ENCODE peak calls at places on chromosomes 5 and 9, in nine cellular contexts. W, Z, K, A, N, F, D, V and C are unnamed samples.

GRCh38 chr9:98225015-98225442 is 30.4 kb downstream of the TBC1D2 start:
- DNase-seq in W (no peak), Z (no peak), K (no peak), A (no peak), N (no peak), F (no peak), D (no peak), V (no peak), C (no peak)

GRCh38 chr9:96156578-96156977 is 145.4 kb downstream of the HSD17B3 start:
- DNase-seq in W (no peak), Z (no peak), K (no peak), A (no peak), N (no peak), F (no peak), D (no peak), V (no peak), C (no peak)

GRCh38 chr5:148457183-148457620 is 73.4 kb downstream of the FBXO38 start:
- DNase-seq in W (peak), Z (peak), K (no peak), A (no peak), N (peak), F (no peak), D (no peak), V (no peak), C (no peak)

GRCh38 chr5:35826561-35826960 is 30.1 kb upstream of the IL7R start:
- DNase-seq in W (no peak), Z (no peak), K (no peak), A (no peak), N (no peak), F (no peak), D (no peak), V (no peak), C (no peak)

GRCh38 chr9:89410709-89411111 is 87.2 kb downstream of the SEMA4D start:
- DNase-seq in W (peak), Z (peak), K (no peak), A (no peak), N (peak), F (no peak), D (peak), V (no peak), C (no peak)

GRCh38 chr5:34563951-34564705 is 92.0 kb upstream of the RAI14 start:
- DNase-seq in W (peak), Z (no peak), K (peak), A (no peak), N (peak), F (no peak), D (no peak), V (no peak), C (no peak)

GRCh38 chr5:170584446-170584845 is 80.6 kb downstream of the KCNIP1 start:
- DNase-seq in W (no peak), Z (no peak), K (no peak), A (no peak), N (no peak), F (no peak), D (no peak), V (no peak), C (no peak)

GRCh38 chr5:68554566-68555279 is 339.2 kb downstream of the PIK3R1 start:
- DNase-seq in W (peak), Z (no peak), K (peak), A (peak), N (no peak), F (no peak), D (no peak), V (no peak), C (no peak)

GRCh38 chr5:163585206-163585605 is 79.8 kb downstream of the MAT2B start:
- DNase-seq in W (peak), Z (no peak), K (peak), A (no peak), N (peak), F (peak), D (no peak), V (no peak), C (no peak)

GRCh38 chr9:95249986-95250385 is 67.5 kb downstream of the FANCC start:
- DNase-seq in W (no peak), Z (no peak), K (no peak), A (no peak), N (no peak), F (no peak), D (no peak), V (no peak), C (no peak)

GRCh38 chr5:174327896-174328295 is 282.4 kb downstream of the NSG2 start:
- DNase-seq in W (no peak), Z (no peak), K (no peak), A (no peak), N (no peak), F (no peak), D (no peak), V (no peak), C (no peak)

GRCh38 chr9:95185931-95186330 is 131.6 kb downstream of the FANCC start:
- DNase-seq in W (no peak), Z (no peak), K (no peak), A (no peak), N (no peak), F (no peak), D (no peak), V (no peak), C (no peak)

GRCh38 chr9:110623462-110624025 is 44.0 kb upstream of the SVEP1 start:
- DNase-seq in W (peak), Z (no peak), K (no peak), A (peak), N (peak), F (peak), D (no peak), V (no peak), C (no peak)

GRCh38 chr5:112413611-112414010 is 5.5 kb downstream of the EPB41L4A start:
- DNase-seq in W (no peak), Z (no peak), K (no peak), A (peak), N (no peak), F (no peak), D (no peak), V (no peak), C (no peak)

GRCh38 chr5:14983666-14984441 is 112.3 kb upstream of the ANKH start:
- DNase-seq in W (no peak), Z (no peak), K (no peak), A (no peak), N (no peak), F (no peak), D (no peak), V (no peak), C (no peak)

GRCh38 chr9:1049641-1050040 is 516 bp upstream of the DMRT2 start:
- DNase-seq in W (no peak), Z (no peak), K (no peak), A (no peak), N (no peak), F (no peak), D (no peak), V (no peak), C (no peak)

GRCh38 chr5:6489786-6490185 is 41.1 kb downstream of the UBE2QL1 start:
- DNase-seq in W (no peak), Z (no peak), K (no peak), A (no peak), N (no peak), F (no peak), D (no peak), V (no peak), C (no peak)

GRCh38 chr5:138438724-138439536 is at the start of gene REEP2:
- DNase-seq in W (peak), Z (peak), K (peak), A (peak), N (no peak), F (no peak), D (peak), V (no peak), C (no peak)

GRCh38 chr5:168782172-168782571 is 203.0 kb upstream of the PANK3 start:
- DNase-seq in W (no peak), Z (no peak), K (no peak), A (no peak), N (no peak), F (no peak), D (no peak), V (no peak), C (no peak)

GRCh38 chr5:72379936-72380335 is 59.8 kb downstream of the PTCD2 start:
- DNase-seq in W (peak), Z (no peak), K (no peak), A (no peak), N (no peak), F (no peak), D (no peak), V (no peak), C (no peak)